ENCODE peak calls at places on chromosome 21, in nine cellular contexts. B is stimulated activated CD4-positive, alpha-beta T cell treated with anti-CD3 and anti-CD28 coated beads, TNF-alpha, amount 100 ng/mL, for 24 hours; J is tibial artery; L is amniotic epithelial cell; A is occipital lobe; P is adrenal gland; R is bronchial epithelial cell; S is NCI-H82; T is cardiac fibroblast. Q is an unnamed sample.

GRCh38 chr21:42621166-42621827 is 32.1 kb upstream of the PDE9A start:
- DNase-seq in A (no peak), J (no peak), B (no peak), R (peak), L (no peak), T (no peak), S (no peak), P (no peak), Q (no peak)

GRCh38 chr21:19683492-19683891 is 1279.9 kb upstream of the TMPRSS15 start:
- DNase-seq in P (no peak), L (no peak), R (no peak), J (no peak), B (no peak), A (no peak), S (no peak), T (no peak), Q (no peak)

GRCh38 chr21:36704958-36705678 is 6.2 kb downstream of the SIM2 start:
- DNase-seq in L (no peak), T (no peak), A (no peak), B (no peak), J (no peak), S (no peak), P (no peak), R (no peak), Q (no peak)

GRCh38 chr21:33058468-33059318 is 11.2 kb upstream of the OLIG1 start:
- DNase-seq in T (no peak), P (peak), B (no peak), S (no peak), R (no peak), L (no peak), J (no peak), A (peak), Q (no peak)

GRCh38 chr21:42239973-42240372 is 21.0 kb downstream of the ABCG1 start:
- DNase-seq in L (no peak), B (no peak), J (no peak), A (no peak), S (no peak), R (no peak), P (no peak), T (no peak), Q (no peak)

GRCh38 chr21:45700461-45700860 is 56.9 kb downstream of the PCBP3 start:
- DNase-seq in R (no peak), P (no peak), S (no peak), T (no peak), L (no peak), B (no peak), J (no peak), A (no peak), Q (no peak)

GRCh38 chr21:34626131-34626530 is 11.2 kb upstream of the RCAN1 start:
- DNase-seq in T (no peak), B (no peak), J (no peak), R (no peak), A (no peak), P (no peak), S (no peak), L (no peak), Q (no peak)

GRCh38 chr21:30710499-30710898 is 8.1 kb downstream of the KRTAP21-3 start:
- DNase-seq in R (peak), P (no peak), L (no peak), B (peak), S (no peak), T (no peak), A (no peak), J (no peak), Q (no peak)